ENCODE peak calls at places on chromosomes 3 and 15, in five cellular contexts. R is adrenal gland, E is psoas muscle, Q is uterus, P is mesendoderm. H is an unnamed sample. For H3K4me1, the result is how much of the 10 kb centered on the place peaks cover.

GRCh38 chr3:191502583-191502982 is 41.6 kb downstream of the PYDC2 start:
- DNase-seq in R (no peak), E (no peak), Q (no peak), P (peak), H (no peak)

GRCh38 chr15:56653787-56654186 is 79.5 kb downstream of the ZNF280D start:
- DNase-seq in R (no peak), E (no peak), Q (peak), P (no peak), H (no peak)

GRCh38 chr3:184584001-184584891 is 22.7 kb downstream of the EPHB3 start:
- DNase-seq in R (no peak), E (peak), Q (no peak), P (peak), H (no peak)

GRCh38 chr3:41464401-41464800 is 265.1 kb downstream of the CTNNB1 start:
- DNase-seq in R (peak), E (no peak), Q (no peak), P (no peak), H (no peak)

GRCh38 chr3:45992820-45993219 is 2.8 kb downstream of the FYCO1 start:
- DNase-seq in R (no peak), E (no peak), Q (no peak), P (peak), H (no peak)

GRCh38 chr3:34882764-34883163 is 756.6 kb upstream of the ARPP21 start:
- DNase-seq in R (no peak), E (no peak), Q (no peak), P (peak), H (no peak)

GRCh38 chr3:112464264-112464663 is 35.0 kb downstream of the BTLA start:
- DNase-seq in R (no peak), E (no peak), Q (no peak), P (no peak), H (no peak)

GRCh38 chr3:115982629-115983028 is 359.3 kb downstream of the GAP43 start:
- DNase-seq in R (no peak), E (no peak), Q (no peak), P (no peak), H (no peak)

GRCh38 chr15:67107014-67107812 is 41.8 kb downstream of the SMAD3 start:
- DNase-seq in R (peak), E (peak), Q (peak), P (no peak), H (peak)

GRCh38 chr15:101107101-101107500 is 144.7 kb downstream of the CHSY1 start:
- DNase-seq in R (no peak), E (no peak), Q (no peak), P (no peak), H (no peak)

GRCh38 chr3:131033480-131034080 is 6.9 kb downstream of the NEK11 start:
- DNase-seq in R (no peak), E (no peak), Q (no peak), P (peak), H (no peak)

GRCh38 chr15:48149858-48150257 is 28.2 kb downstream of the MYEF2 start:
- DNase-seq in R (no peak), E (no peak), Q (no peak), P (peak), H (no peak)

GRCh38 chr3:134809412-134810051 is 14.5 kb downstream of the EPHB1 start:
- DNase-seq in R (no peak), E (no peak), Q (no peak), P (peak), H (no peak)

GRCh38 chr15:98924311-98925049 is 83.1 kb downstream of the PGPEP1L start:
- DNase-seq in R (no peak), E (no peak), Q (no peak), P (no peak), H (no peak)

GRCh38 chr3:190217081-190217480 is 96.4 kb upstream of the P3H2 start:
- DNase-seq in R (no peak), E (no peak), Q (no peak), P (no peak), H (no peak)

GRCh38 chr3:126111566-126112475 is 27.9 kb upstream of the SLC41A3 start:
- DNase-seq in R (no peak), E (no peak), Q (no peak), P (no peak), H (no peak)

GRCh38 chr3:81726735-81727134 is 34.7 kb downstream of the GBE1 start:
- DNase-seq in R (peak), E (no peak), Q (no peak), P (no peak), H (no peak)

GRCh38 chr15:55319537-55320325 is 709 bp downstream of the PIGB start:
- DNase-seq in R (no peak), E (no peak), Q (no peak), P (no peak), H (no peak)

GRCh38 chr3:17081520-17081919 is 196.8 kb downstream of the PLCL2 start:
- DNase-seq in R (no peak), E (peak), Q (no peak), P (no peak), H (no peak)

GRCh38 chr3:8529197-8529637 is 27.6 kb downstream of the LMCD1 start:
- DNase-seq in R (no peak), E (peak), Q (peak), P (peak), H (no peak)

GRCh38 chr3:170865209-170866094 is 4.5 kb downstream of the RPL22L1 start:
- DNase-seq in R (no peak), E (no peak), Q (no peak), P (peak), H (no peak)

GRCh38 chr3:58861551-58861950 is 188.3 kb downstream of the CFAP20DC start:
- DNase-seq in R (no peak), E (no peak), Q (no peak), P (no peak), H (no peak)

GRCh38 chr3:142027713-142028112 is 121.6 kb downstream of the TFDP2 start:
- DNase-seq in R (no peak), E (no peak), Q (no peak), P (peak), H (no peak)

GRCh38 chr3:37712918-37713819 is 148.5 kb upstream of the CTDSPL start:
- DNase-seq in R (no peak), E (no peak), Q (peak), P (peak), H (no peak)

GRCh38 chr3:115100806-115101205 is 46.3 kb downstream of the ZBTB20 start:
- DNase-seq in R (no peak), E (no peak), Q (no peak), P (no peak), H (no peak)

GRCh38 chr3:16942955-16943354 is 58.2 kb downstream of the PLCL2 start:
- DNase-seq in R (no peak), E (no peak), Q (no peak), P (no peak), H (no peak)

GRCh38 chr3:71662056-71662455 is 63.1 kb downstream of the EIF4E3 start:
- DNase-seq in R (no peak), E (no peak), Q (no peak), P (no peak), H (no peak)

GRCh38 chr3:50604110-50604621 is 7.4 kb downstream of the CISH start:
- DNase-seq in R (no peak), E (no peak), Q (no peak), P (no peak), H (no peak)

GRCh38 chr3:78728406-78729145 is 1039.2 kb downstream of the ROBO1 start:
- DNase-seq in R (peak), E (peak), Q (peak), P (peak), H (no peak)

GRCh38 chr15:99121207-99121606 is 16.3 kb downstream of the SYNM start:
- DNase-seq in R (no peak), E (peak), Q (no peak), P (no peak), H (no peak)

GRCh38 chr15:32642667-32643425 is 1.3 kb downstream of the SCG5 start:
- DNase-seq in R (no peak), E (no peak), Q (no peak), P (no peak), H (no peak)

GRCh38 chr15:60969658-60970057 is 259.4 kb downstream of the RORA start:
- DNase-seq in R (no peak), E (no peak), Q (no peak), P (no peak), H (no peak)

GRCh38 chr3:73411545-73411944 is 213.2 kb downstream of the PDZRN3 start:
- DNase-seq in R (no peak), E (no peak), Q (no peak), P (no peak), H (no peak)

GRCh38 chr15:45118131-45118588 is 4.0 kb downstream of the DUOXA2 start:
- DNase-seq in R (peak), E (peak), Q (peak), P (peak), H (peak)

GRCh38 chr15:41796457-41796856 is 22.2 kb downstream of the MAPKBP1 start:
- DNase-seq in R (no peak), E (no peak), Q (no peak), P (no peak), H (no peak)

GRCh38 chr3:179265092-179265491 is 14.2 kb upstream of the KCNMB3 start:
- DNase-seq in R (no peak), E (no peak), Q (no peak), P (no peak), H (no peak)

GRCh38 chr15:57541805-57542504 is 49.7 kb upstream of the MYZAP start:
- DNase-seq in R (peak), E (peak), Q (peak), P (peak), H (peak)

GRCh38 chr3:45020534-45020933 is 5.6 kb upstream of the CLEC3B start:
- DNase-seq in R (no peak), E (no peak), Q (no peak), P (no peak), H (no peak)

DNA sequence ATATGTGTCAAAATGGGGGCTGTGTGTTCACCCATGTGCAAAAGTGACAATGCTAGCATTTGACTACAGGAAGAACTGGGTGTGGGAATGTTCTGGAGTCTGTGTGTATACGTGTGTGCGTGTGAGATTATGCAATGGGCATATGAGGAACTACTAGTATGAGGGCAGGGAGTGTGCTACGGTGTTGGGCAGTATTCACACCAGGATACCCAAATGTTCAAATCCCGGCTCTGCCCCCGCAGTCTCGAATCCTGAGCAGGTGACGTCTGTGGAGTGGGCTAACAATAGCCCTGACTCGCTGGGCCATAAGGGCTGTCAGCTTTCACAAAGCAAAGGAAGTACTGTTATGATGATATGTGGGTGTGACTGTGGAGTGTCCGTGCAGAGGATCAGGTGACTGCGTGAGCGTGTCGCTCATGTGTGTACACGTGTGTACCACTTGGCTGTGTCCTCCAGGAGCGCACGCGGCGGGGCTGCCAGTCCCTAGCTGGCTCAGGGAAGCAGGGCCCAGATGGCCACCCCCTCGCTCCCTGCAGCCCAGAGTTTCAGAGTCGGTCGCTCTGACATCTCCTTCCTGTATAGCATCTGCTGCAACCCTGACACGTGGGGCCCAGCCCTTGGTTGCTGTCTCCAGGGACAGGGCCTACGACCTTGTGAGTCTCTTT is 27.2 kb downstream of the IQSEC1 start:
- DNase-seq in R (no peak), E (no peak), Q (no peak), P (no peak), H (no peak)
- H3K4me3 ChIP-seq in R (no peak), E (no peak), Q (no peak), P (no peak), H (no peak)

GRCh38 chr3:56761023-56761422 is 40.7 kb downstream of the ARHGEF3 start:
- DNase-seq in R (no peak), E (no peak), Q (no peak), P (no peak), H (no peak)

GRCh38 chr3:56761887-56762605 is 39.7 kb downstream of the ARHGEF3 start:
- DNase-seq in R (peak), E (no peak), Q (peak), P (no peak), H (no peak)

GRCh38 chr3:56758539-56758981 is 43.2 kb downstream of the ARHGEF3 start:
- DNase-seq in R (peak), E (no peak), Q (peak), P (no peak), H (no peak)

GRCh38 chr3:56762718-56763117 is 39.0 kb downstream of the ARHGEF3 start:
- DNase-seq in R (no peak), E (no peak), Q (no peak), P (no peak), H (no peak)

GRCh38 chr3:56759532-56759931 is 42.2 kb downstream of the ARHGEF3 start:
- DNase-seq in R (no peak), E (no peak), Q (no peak), P (no peak), H (no peak)
- H3K4me1 ChIP-seq in R (under half), E (under half), Q (under half), P (under half), H (under half)

GRCh38 chr3:128993461-128994172 is at the start of gene CFAP92:
- DNase-seq in R (peak), E (peak), Q (peak), P (peak), H (peak)
- H3K4me3 ChIP-seq in R (no peak), E (peak), Q (peak), P (peak), H (peak)

GRCh38 chr3:9867106-9867505 is 12.9 kb downstream of the CIDEC start:
- DNase-seq in R (no peak), E (no peak), Q (no peak), P (no peak), H (no peak)
- H3K4me1 ChIP-seq in R (under half), E (under half), Q (under half), P (under half), H (under half)

DNA sequence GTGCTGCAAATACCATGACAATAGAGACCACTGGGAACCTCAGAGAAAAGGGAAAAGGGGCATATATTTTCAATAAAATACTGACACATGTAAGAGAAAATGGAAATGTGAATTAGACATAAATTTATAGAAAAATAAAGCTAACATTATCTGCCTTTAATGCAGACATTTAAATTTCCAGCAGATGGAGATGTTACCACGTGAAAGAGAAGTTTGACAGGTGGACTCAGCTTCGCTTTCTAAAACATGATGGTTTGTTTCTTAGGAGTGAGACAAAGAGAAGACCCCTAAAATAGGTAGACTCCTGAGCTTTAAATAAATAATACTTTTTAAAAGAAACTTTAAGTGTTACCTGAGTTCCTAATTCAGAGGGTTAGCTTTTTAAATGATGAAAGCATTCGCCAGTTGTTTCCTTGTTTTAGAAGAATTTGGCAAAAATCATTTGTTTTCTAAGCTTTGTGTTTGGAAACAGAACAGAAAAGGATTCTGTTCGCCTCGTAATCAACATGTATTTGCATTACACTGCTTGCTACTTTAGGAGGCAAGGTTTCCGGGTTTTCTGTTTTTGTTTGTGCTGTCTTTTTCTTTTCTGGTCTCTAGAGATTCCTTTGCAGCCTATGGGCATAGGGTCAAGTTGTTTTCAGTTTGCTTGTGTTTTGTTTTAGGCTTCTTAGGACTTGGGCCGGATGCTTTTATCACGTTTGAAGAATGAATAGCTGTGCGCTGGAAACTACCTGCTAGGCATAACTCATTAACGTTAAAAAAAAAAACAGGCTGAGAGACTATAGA is 271.4 kb downstream of the THSD4 start:
- DNase-seq in R (no peak), E (no peak), Q (no peak), P (peak), H (no peak)
- H3K4me3 ChIP-seq in R (no peak), E (no peak), Q (no peak), P (no peak), H (peak)

GRCh38 chr15:35092311-35092710 is 7.2 kb upstream of the NANOGP8 start:
- DNase-seq in R (no peak), E (no peak), Q (no peak), P (no peak), H (no peak)
- H3K4me1 ChIP-seq in R (under half), E (under half), Q (under half), P (under half), H (under half)

GRCh38 chr3:43288850-43289249 is 2.5 kb downstream of the SNRK start:
- DNase-seq in R (no peak), E (no peak), Q (no peak), P (no peak), H (no peak)
- H3K4me3 ChIP-seq in R (peak), E (peak), Q (peak), P (no peak), H (peak)